ENCODE peak calls at places on chromosome 6, in ten cellular contexts. G is uterus, F is fibroblast of pulmonary artery, M is astrocyte, W is neural progenitor cell, V is psoas muscle, L is lower lobe of right lung, Z is A673, C is right lobe of liver, Y is Panc1. K is an unnamed sample.

GRCh38 chr6:39312912-39313525 is 1.2 kb downstream of the KCNK17 start:
- DNase-seq in C (peak; percentile 81), Y (no peak), V (peak; percentile 59), G (no peak), W (no peak), Z (no peak), M (no peak), F (no peak), L (no peak), K (no peak)

GRCh38 chr6:49543087-49543858 is 7.2 kb upstream of the C6orf141 start:
- DNase-seq in Y (no peak), M (no peak), C (no peak), W (no peak), G (no peak), F (no peak), Z (peak; percentile 63), L (no peak), V (no peak), K (no peak)

GRCh38 chr6:158669145-158670035 is 19.5 kb downstream of the SYTL3 start:
- DNase-seq in C (no peak), Y (no peak), G (no peak), V (no peak), L (no peak), W (no peak), M (peak; percentile 65), Z (no peak), F (no peak), K (no peak)

GRCh38 chr6:28525496-28526039 is at the start of gene GPX5:
- DNase-seq in G (no peak), Y (no peak), F (no peak), M (no peak), L (no peak), C (no peak), Z (no peak), V (no peak), W (no peak), K (no peak)

GRCh38 chr6:14129572-14129971 is 12.0 kb downstream of the CD83 start:
- DNase-seq in Y (no peak), M (peak; percentile 73), V (no peak), L (no peak), W (peak; percentile 80), F (peak; percentile 82), Z (peak; percentile 87), G (peak; percentile 28), C (no peak), K (peak; percentile 34)

GRCh38 chr6:35804996-35805736 is at the start of gene LHFPL5:
- DNase-seq in Z (peak; percentile 71), L (peak; percentile 55), F (peak; percentile 25), M (no peak), V (peak; percentile 62), Y (no peak), G (no peak), C (peak; percentile 61), W (peak; percentile 92), K (no peak)

GRCh38 chr6:141415896-141416295 is 716.8 kb upstream of the GJE1 start:
- DNase-seq in Y (no peak), F (no peak), V (no peak), M (no peak), W (no peak), G (no peak), C (no peak), L (no peak), Z (no peak), K (no peak)

GRCh38 chr6:156687875-156688549 is 89.2 kb upstream of the ARID1B start:
- DNase-seq in Y (no peak), L (peak; percentile 47), F (peak; percentile 45), W (peak; percentile 56), C (peak; percentile 53), G (no peak), Z (peak; percentile 33), V (no peak), M (peak; percentile 26), K (no peak)

GRCh38 chr6:35360349-35361138 is 18.2 kb downstream of the PPARD start:
- DNase-seq in W (no peak), V (peak; percentile 85), F (peak; percentile 32), Y (no peak), L (peak; percentile 62), C (peak; percentile 82), M (peak; percentile 69), G (no peak), Z (no peak), K (no peak)

GRCh38 chr6:111382476-111383294 is 100.3 kb downstream of the REV3L start:
- DNase-seq in F (no peak), M (no peak), C (no peak), W (no peak), L (peak; percentile 49), Z (no peak), Y (no peak), G (no peak), V (no peak), K (no peak)

GRCh38 chr6:21731411-21732031 is 138.0 kb downstream of the SOX4 start:
- DNase-seq in C (no peak), M (peak; percentile 83), F (peak; percentile 64), V (no peak), Z (no peak), L (no peak), Y (no peak), W (no peak), G (no peak), K (no peak)

DNA sequence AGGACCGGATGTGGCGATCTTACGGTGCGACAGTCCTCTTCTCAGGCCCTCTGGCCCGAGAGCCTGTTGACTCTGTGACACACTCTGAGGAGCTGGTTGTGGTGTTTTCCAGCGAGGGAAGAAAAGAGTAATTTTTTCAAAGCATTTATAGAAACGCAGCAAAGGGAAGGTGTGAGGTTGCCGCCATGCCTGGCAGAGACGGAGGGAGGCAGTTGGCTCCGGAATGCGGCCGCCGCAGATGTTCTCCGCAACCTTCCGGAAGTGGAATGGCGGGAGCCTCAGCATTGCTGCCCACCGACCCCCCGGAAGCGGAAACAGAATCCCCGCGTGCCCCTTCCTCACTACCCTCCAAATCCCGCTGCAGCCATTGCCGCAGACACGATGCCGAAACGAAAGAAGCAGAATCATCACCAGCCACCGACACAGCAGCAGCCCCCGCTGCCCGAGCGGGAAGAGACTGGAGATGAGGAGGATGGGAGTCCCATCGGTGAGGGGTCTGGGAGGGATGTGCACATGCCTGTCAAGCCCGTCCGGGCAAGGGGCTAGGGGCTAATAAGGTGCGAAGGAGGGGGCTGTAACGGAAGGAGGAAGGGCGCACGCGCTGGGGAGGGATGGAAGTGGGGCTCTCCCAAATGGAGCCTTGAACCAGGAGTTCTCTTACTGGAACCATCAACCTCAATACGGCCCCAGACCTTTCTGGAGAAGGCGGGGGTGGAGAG is at the start of gene PRR3:
- DNase-seq in Z (peak; percentile 95), W (peak; percentile 92), F (peak; percentile 90), V (peak; percentile 90), Y (no peak), C (peak; percentile 84), G (peak; percentile 86), L (peak; percentile 88), M (peak; percentile 77), K (peak; percentile 66)
- H3K4me3 ChIP-seq in Z (peak within 1 kb of the TSS; percentile 61), W (peak within 1 kb of the TSS; percentile 87), F (peak within 1 kb of the TSS; percentile 99), V (peak within 1 kb of the TSS; percentile 99), Y (peak within 1 kb of the TSS; percentile 80), C (peak within 1 kb of the TSS; percentile 84), G (peak within 1 kb of the TSS; percentile 73), L (peak within 1 kb of the TSS; percentile 92), M (peak within 1 kb of the TSS; percentile 88), K (peak within 1 kb of the TSS; percentile 87)

GRCh38 chr6:149929422-149929821 is 6.5 kb upstream of the RAET1G start:
- DNase-seq in Y (no peak), L (no peak), M (no peak), W (peak; percentile 66), F (no peak), C (no peak), G (no peak), V (no peak), Z (peak; percentile 30), K (no peak)
- TF ChIP-seq CTCF in Y (peak; percentile 61), L (peak; percentile 29), M (peak; percentile 45), W (peak; percentile 72), F (peak; percentile 54), C (peak; percentile 7), G (no peak), V (no peak), Z (peak; percentile 67), K (peak; percentile 58)

DNA sequence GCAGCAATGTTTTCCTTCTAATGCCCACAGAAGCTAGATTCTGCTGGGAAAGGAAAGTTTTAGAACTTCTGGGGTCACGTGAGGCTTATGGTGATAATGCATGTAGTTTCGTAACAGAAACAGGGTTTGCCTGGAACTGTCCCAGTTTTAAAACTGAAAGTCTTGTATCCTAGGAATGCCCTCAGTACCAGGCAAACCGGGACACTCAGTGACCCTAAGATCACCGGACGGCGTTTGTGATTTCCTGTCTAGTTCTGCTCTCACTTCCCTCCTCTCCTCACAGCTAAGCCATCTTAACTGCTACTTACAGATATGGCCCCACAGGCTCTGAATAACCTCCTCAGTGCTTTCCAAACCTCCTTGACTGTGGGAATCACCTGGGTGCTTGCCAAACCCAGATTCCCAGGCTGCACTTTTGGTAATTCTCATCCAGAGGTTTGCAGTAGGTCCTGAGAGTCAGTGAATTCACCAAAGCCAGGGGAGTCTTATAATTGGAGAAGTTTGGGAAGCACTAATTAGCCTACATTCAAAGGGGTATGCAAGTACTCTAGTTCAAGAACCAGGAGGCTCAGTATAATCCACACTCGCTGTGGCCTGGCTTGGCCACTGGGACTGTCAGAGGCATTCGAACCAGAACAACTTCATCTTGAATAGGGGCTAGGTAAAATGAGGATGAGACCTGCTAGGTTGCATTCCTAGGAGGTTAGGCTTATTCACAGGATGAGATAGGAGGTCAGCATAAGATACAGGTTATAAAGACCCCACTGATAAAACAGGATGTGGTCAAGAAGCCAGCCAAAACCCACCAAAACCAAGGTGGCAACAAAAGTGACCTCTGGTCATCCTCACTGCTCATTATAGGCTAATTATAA is 231.6 kb upstream of the MYLIP start:
- DNase-seq in V (no peak), Y (no peak), Z (no peak), G (peak; percentile 39), W (no peak), M (peak; percentile 6), F (peak; percentile 88), L (no peak), C (no peak), K (no peak)
- H3K4me3 ChIP-seq in V (no peak overlapping the region), Y (no peak overlapping the region), Z (no peak overlapping the region), G (no peak overlapping the region), W (no peak overlapping the region), M (no peak overlapping the region), F (peak overlapping the region; percentile 6), L (no peak overlapping the region), C (no peak overlapping the region), K (no peak overlapping the region)

GRCh38 chr6:131846023-131846663 is 38.3 kb downstream of the ENPP1 start:
- DNase-seq in G (no peak), F (no peak), C (no peak), W (no peak), V (no peak), Z (no peak), L (no peak), M (no peak), Y (no peak), K (no peak)

GRCh38 chr6:131840936-131841583 is 33.2 kb downstream of the ENPP1 start:
- DNase-seq in C (no peak), W (no peak), M (no peak), V (no peak), Y (no peak), F (no peak), G (no peak), L (no peak), Z (no peak), K (no peak)

GRCh38 chr6:131846905-131847304 is 39.1 kb downstream of the ENPP1 start:
- DNase-seq in G (no peak), F (no peak), W (no peak), M (no peak), Z (no peak), C (no peak), L (no peak), Y (no peak), V (no peak), K (no peak)

GRCh38 chr6:131843768-131844167 is 35.9 kb downstream of the ENPP1 start:
- DNase-seq in W (no peak), F (no peak), G (no peak), Y (no peak), V (no peak), C (no peak), L (no peak), M (no peak), Z (no peak), K (no peak)

GRCh38 chr6:131844243-131844841 is 36.5 kb downstream of the ENPP1 start:
- DNase-seq in F (peak; percentile 16), M (no peak), Y (peak; percentile 39), C (no peak), V (no peak), W (no peak), L (no peak), G (no peak), Z (no peak), K (peak; percentile 64)
- TF ChIP-seq CTCF in F (no peak), M (no peak), Y (no peak), C (no peak), V (no peak), W (no peak), L (no peak), G (no peak), Z (no peak), K (no peak)